ENCODE peak calls at places on chromosomes 3 and 15, in five cellular contexts. X is GM12891, R is vagina, L is prostate gland, S is HL-60. Z is an unnamed sample.

GRCh38 chr3:49013738-49014660 is 4.4 kb downstream of the DALRD3 start:
- DNase-seq in X (peak), L (no peak), R (no peak), S (peak), Z (peak)

GRCh38 chr15:90388462-90389182 is 580 bp downstream of the IQGAP1 start:
- DNase-seq in R (peak), L (peak), S (peak), X (peak), Z (peak)

GRCh38 chr3:133437391-133438093 is 37.7 kb downstream of the BFSP2 start:
- DNase-seq in L (no peak), X (no peak), R (no peak), S (no peak), Z (no peak)

GRCh38 chr3:126130081-126130855 is 46.3 kb upstream of the SLC41A3 start:
- DNase-seq in L (no peak), S (peak), R (peak), X (no peak), Z (no peak)

GRCh38 chr3:186121968-186122367 is 13.1 kb upstream of the ETV5 start:
- DNase-seq in S (no peak), X (no peak), R (no peak), L (peak), Z (no peak)

GRCh38 chr3:115418583-115418982 is 204.7 kb upstream of the GAP43 start:
- DNase-seq in S (no peak), R (no peak), X (no peak), L (no peak), Z (no peak)

GRCh38 chr3:150249776-150250175 is 158.3 kb upstream of the TSC22D2 start:
- DNase-seq in L (no peak), R (no peak), X (no peak), S (no peak), Z (no peak)

GRCh38 chr3:72137865-72138861 is 353.2 kb upstream of the PROK2 start:
- DNase-seq in X (no peak), R (no peak), L (no peak), S (peak), Z (no peak)

GRCh38 chr3:21665444-21665843 is 85.6 kb downstream of the ZNF385D start:
- DNase-seq in X (no peak), R (no peak), L (no peak), S (no peak), Z (no peak)

GRCh38 chr3:32469151-32469874 is 33.3 kb downstream of the CMTM6 start:
- DNase-seq in L (no peak), R (no peak), S (no peak), X (no peak), Z (no peak)

GRCh38 chr3:71977525-71977924 is 192.6 kb upstream of the PROK2 start:
- DNase-seq in S (no peak), L (no peak), X (no peak), R (no peak), Z (no peak)

GRCh38 chr3:107796786-107797185 is 274.0 kb downstream of the BBX start:
- DNase-seq in L (no peak), S (peak), X (no peak), R (no peak), Z (no peak)

GRCh38 chr15:67840747-67841634 is 1.1 kb upstream of the RNU6-1 start:
- DNase-seq in S (no peak), R (no peak), L (no peak), X (no peak), Z (no peak)

GRCh38 chr3:152620395-152620794 is 214.5 kb upstream of the P2RY1 start:
- DNase-seq in S (no peak), X (no peak), L (peak), R (no peak), Z (no peak)

GRCh38 chr3:177491301-177492031 is 294.2 kb upstream of the TBL1XR1 start:
- DNase-seq in X (no peak), L (no peak), R (no peak), S (no peak), Z (no peak)

GRCh38 chr3:142112601-142113000 is 36.7 kb downstream of the TFDP2 start:
- DNase-seq in S (no peak), R (no peak), L (no peak), X (no peak), Z (no peak)

GRCh38 chr15:90829942-90830440 is 38.4 kb upstream of the FURIN start:
- DNase-seq in R (no peak), X (no peak), L (peak), S (peak), Z (no peak)

GRCh38 chr15:70248116-70249025 is 150.7 kb upstream of the TLE3 start:
- DNase-seq in X (no peak), R (no peak), S (no peak), L (no peak), Z (no peak)

GRCh38 chr3:37779289-37780152 is 82.2 kb upstream of the CTDSPL start:
- DNase-seq in L (peak), S (peak), R (no peak), X (peak), Z (peak)

GRCh38 chr15:67419705-67420104 is 101.2 kb upstream of the C15orf61 start:
- DNase-seq in L (no peak), X (no peak), S (no peak), R (no peak), Z (no peak)

GRCh38 chr3:28791713-28792255 is 443.2 kb upstream of the AZI2 start:
- DNase-seq in R (no peak), L (no peak), X (no peak), S (no peak), Z (no peak)

GRCh38 chr3:138019288-138020069 is 9.5 kb downstream of the CLDN18 start:
- DNase-seq in X (no peak), L (no peak), R (no peak), S (no peak), Z (no peak)

GRCh38 chr3:141294848-141295247 is 63.2 kb downstream of the PXYLP1 start:
- DNase-seq in S (no peak), X (no peak), R (no peak), L (no peak), Z (no peak)

GRCh38 chr15:54502416-54503075 is 524.3 kb downstream of the UNC13C start:
- DNase-seq in S (no peak), L (no peak), R (no peak), X (no peak), Z (no peak)

GRCh38 chr3:10594915-10595314 is 89.5 kb upstream of the ATP2B2 start:
- DNase-seq in R (no peak), S (peak), X (no peak), L (no peak), Z (peak)

GRCh38 chr15:71115567-71116351 is 488 bp downstream of the THSD4 start:
- DNase-seq in L (peak), S (peak), X (peak), R (no peak), Z (peak)

GRCh38 chr15:57607570-57608000 is 15.9 kb downstream of the MYZAP start:
- DNase-seq in X (no peak), R (no peak), S (no peak), L (no peak), Z (no peak)

GRCh38 chr15:84734794-84735479 is 13.5 kb upstream of the ZNF592 start:
- DNase-seq in L (peak), R (no peak), S (peak), X (no peak), Z (peak)

GRCh38 chr3:126955004-126955790 is 27.7 kb upstream of the PLXNA1 start:
- DNase-seq in S (no peak), L (no peak), R (no peak), X (no peak), Z (peak)

GRCh38 chr3:197352382-197352781 is 54.0 kb upstream of the DLG1 start:
- DNase-seq in R (no peak), S (no peak), L (peak), X (no peak), Z (no peak)

GRCh38 chr3:196444495-196444894 is 12.3 kb upstream of the UBXN7 start:
- DNase-seq in R (no peak), S (no peak), L (no peak), X (no peak), Z (no peak)

GRCh38 chr15:68228143-68228970 is 1.2 kb downstream of the CLN6 start:
- DNase-seq in L (no peak), S (peak), R (peak), X (no peak), Z (no peak)

GRCh38 chr3:57091874-57092273 is 31.4 kb downstream of the SPATA12 start:
- DNase-seq in X (no peak), S (no peak), L (no peak), R (no peak), Z (no peak)

GRCh38 chr3:177836671-177837070 is 639.4 kb upstream of the TBL1XR1 start:
- DNase-seq in X (no peak), R (no peak), L (no peak), S (no peak), Z (no peak)

GRCh38 chr3:122421836-122422235 is 6.0 kb upstream of the WDR5B start:
- DNase-seq in R (no peak), X (no peak), L (no peak), S (no peak), Z (no peak)
- TF ChIP-seq POLR2AphosphoS5 in R (no peak), X (no peak), L (no peak), S (no peak), Z (no peak)

GRCh38 chr15:30903497-30904187 is at the start of gene FAN1:
- DNase-seq in S (peak), L (peak), X (peak), R (peak), Z (peak)
- TF ChIP-seq POLR2AphosphoS5 in S (no peak), L (peak), X (peak), R (peak), Z (peak)

GRCh38 chr3:129695203-129695602 is 88.7 kb upstream of the PLXND1 start:
- DNase-seq in S (no peak), X (no peak), L (no peak), R (no peak), Z (no peak)
- TF ChIP-seq POLR2AphosphoS5 in S (no peak), X (no peak), L (no peak), R (no peak), Z (no peak)

DNA sequence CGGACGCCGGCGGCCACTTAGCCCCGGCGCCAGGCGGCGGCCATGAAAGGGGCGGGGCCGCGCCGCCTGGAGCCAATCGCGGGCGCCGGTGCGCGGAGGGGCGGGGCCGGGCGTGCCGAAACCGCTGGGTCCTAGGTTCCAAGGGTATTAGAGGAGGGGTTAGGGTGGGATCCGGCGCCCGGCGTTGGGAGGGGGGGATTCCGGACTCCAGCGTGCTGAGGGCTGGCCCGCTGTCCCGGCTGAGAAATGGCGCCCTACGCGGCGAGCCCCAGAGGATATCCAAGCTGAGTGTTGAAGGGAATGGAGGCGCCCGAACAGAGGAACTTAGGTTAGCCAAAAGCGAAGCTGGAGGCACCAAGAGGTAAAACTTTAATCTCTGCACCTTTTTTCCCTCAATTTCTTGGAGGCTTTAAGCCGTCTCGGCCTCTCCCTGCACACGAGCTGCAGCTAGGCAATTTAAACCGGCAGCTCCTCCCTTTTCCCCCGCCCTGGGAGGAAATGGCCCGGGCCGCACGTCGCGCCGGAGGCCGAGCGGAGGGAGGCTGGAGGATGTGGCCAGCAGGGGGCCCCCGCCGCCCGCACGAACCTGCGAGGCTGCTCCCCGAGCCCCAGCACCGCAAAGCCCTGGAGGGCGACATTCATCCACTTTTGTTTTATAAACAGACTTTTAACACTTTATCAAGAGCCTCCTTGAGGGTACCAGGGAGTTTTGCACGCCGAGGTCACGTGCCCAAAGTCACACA is at the start of gene XXYLT1:
- DNase-seq in S (peak), L (peak), R (no peak), X (peak), Z (peak)
- TF ChIP-seq POLR2AphosphoS5 in S (no peak), L (peak), R (peak), X (no peak), Z (no peak)

GRCh38 chr3:106345353-106346027 is 476.7 kb upstream of the CBLB start:
- DNase-seq in L (peak), X (no peak), S (peak), R (no peak), Z (no peak)
- TF ChIP-seq POLR2AphosphoS5 in L (peak), X (no peak), S (no peak), R (no peak), Z (no peak)

DNA sequence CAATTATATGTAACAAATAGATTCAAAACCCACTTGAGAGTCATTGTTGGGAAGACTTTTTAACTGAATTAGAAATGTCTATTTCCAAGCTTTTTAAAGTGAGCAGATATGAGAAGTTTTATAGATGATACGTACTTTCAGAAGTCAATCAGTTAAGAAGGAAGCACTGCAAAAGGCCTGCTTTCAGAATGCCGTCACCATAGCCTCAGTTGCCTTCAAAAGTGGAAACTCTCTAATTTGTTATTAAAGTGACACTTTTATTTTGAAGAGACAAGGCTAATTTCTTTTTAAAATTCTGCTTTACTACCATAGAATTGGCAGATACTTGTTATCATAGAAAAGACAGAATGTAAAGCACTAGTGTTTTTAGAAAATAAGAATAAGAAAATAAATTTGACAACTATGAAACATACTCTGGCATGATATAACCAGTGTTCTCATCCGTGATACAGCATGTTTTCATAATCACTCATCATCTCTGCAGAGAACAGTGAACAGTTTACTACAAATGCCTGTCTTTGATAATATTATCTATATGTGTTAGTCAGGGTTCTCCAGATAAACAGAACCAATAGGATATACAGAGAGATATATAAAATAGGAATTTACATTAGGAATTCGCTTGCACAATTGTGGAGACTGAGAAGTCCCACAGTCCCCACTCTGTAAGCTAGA is 6.9 kb upstream of the PLD1 start:
- DNase-seq in S (no peak), R (no peak), X (no peak), L (no peak), Z (no peak)
- TF ChIP-seq POLR2AphosphoS5 in S (no peak), R (no peak), X (no peak), L (no peak), Z (no peak)

GRCh38 chr3:39146611-39147373 is 6.6 kb downstream of the CSRNP1 start:
- DNase-seq in S (peak), X (no peak), L (peak), R (no peak), Z (no peak)
- TF ChIP-seq POLR2AphosphoS5 in S (peak), X (no peak), L (peak), R (peak), Z (no peak)

GRCh38 chr3:46935168-46935858 is 41.2 kb downstream of the CCDC12 start:
- DNase-seq in S (no peak), X (no peak), L (peak), R (no peak), Z (no peak)
- TF ChIP-seq POLR2AphosphoS5 in S (no peak), X (peak), L (peak), R (peak), Z (peak)

DNA sequence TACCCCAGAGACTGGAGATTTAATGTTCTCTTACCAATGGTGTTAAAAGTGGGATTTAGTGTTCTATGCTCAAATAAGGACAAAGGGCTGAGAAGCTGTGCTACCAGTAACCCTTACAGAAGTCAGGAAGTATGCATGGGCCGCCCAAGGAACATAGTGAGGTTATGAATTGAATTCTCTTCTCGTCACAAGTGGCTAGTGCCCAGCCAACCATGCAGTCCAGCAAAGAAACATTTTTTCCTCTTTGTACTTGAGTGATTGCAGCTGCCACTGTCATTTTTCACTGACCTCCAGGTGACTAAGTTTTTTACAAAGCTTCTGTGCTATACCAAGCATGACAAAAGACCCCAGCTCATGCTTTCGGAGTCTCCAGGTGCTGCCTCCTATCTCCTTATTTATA is 110.6 kb upstream of the DCBLD2 start:
- DNase-seq in L (no peak), X (peak), S (no peak), R (no peak), Z (no peak)
- TF ChIP-seq POLR2AphosphoS5 in L (no peak), X (no peak), S (no peak), R (no peak), Z (peak)

GRCh38 chr3:128480278-128480677 is 12.7 kb downstream of the GATA2 start:
- DNase-seq in R (no peak), S (no peak), L (no peak), X (no peak), Z (no peak)
- TF ChIP-seq POLR2AphosphoS5 in R (no peak), S (no peak), L (no peak), X (no peak), Z (no peak)

Z was measured in GM12892.